ENCODE peak calls at places on chromosomes 13 and 19, in five cellular contexts. T, Z, C, Y and A are unnamed samples.

GRCh38 chr19:30682576-30683536 is 310.7 kb downstream of the ZNF536 start:
- DNase-seq in T (peak; percentile 88), Y (peak; percentile 35), C (peak; percentile 82), Z (no peak), A (peak; percentile 82)

GRCh38 chr13:33111414-33112110 is 95.3 kb downstream of the KL start:
- DNase-seq in T (no peak), C (no peak), Y (peak; percentile 82), Z (no peak), A (no peak)

GRCh38 chr13:112965573-112966115 is 3.4 kb upstream of the MCF2L start:
- DNase-seq in Z (no peak), T (no peak), Y (no peak), C (no peak), A (no peak)

GRCh38 chr19:1063030-1063908 is 3.7 kb upstream of the ARHGAP45 start:
- DNase-seq in Z (no peak), Y (no peak), C (peak; percentile 77), T (peak; percentile 64), A (no peak)

GRCh38 chr13:98984118-98984517 is 6.3 kb upstream of the DOCK9 start:
- DNase-seq in C (no peak), Z (no peak), Y (peak; percentile 32), T (no peak), A (no peak)

GRCh38 chr13:39603424-39603947 is 493 bp upstream of the LHFPL6 start:
- DNase-seq in C (no peak), Y (no peak), Z (no peak), T (peak; percentile 25), A (no peak)

GRCh38 chr19:29017788-29018187 is 195.2 kb downstream of the UQCRFS1 start:
- DNase-seq in Y (no peak), C (no peak), Z (no peak), T (no peak), A (no peak)

GRCh38 chr13:20401958-20402856 is 123.5 kb downstream of the CRYL1 start:
- DNase-seq in C (no peak), Z (no peak), Y (no peak), T (no peak), A (no peak)

GRCh38 chr13:59463023-59463422 is 700.7 kb downstream of the DIAPH3 start:
- DNase-seq in Z (no peak), T (peak; percentile 57), Y (no peak), C (no peak), A (no peak)

GRCh38 chr19:38596057-38596981 is 21.4 kb downstream of the MAP4K1 start:
- DNase-seq in T (peak; percentile 88), C (peak; percentile 97), Z (no peak), Y (peak; percentile 20), A (peak; percentile 87)

GRCh38 chr19:36141039-36141914 is 1.4 kb downstream of the CAPNS1 start:
- DNase-seq in C (peak; percentile 89), Y (peak; percentile 73), Z (peak; percentile 53), T (peak; percentile 93), A (peak; percentile 99)

GRCh38 chr19:36139120-36139472 is 770 bp upstream of the CAPNS1 start:
- DNase-seq in T (no peak), Y (peak; percentile 32), C (no peak), Z (no peak), A (no peak)

GRCh38 chr19:36142046-36142445 is 2.2 kb downstream of the CAPNS1 start:
- DNase-seq in T (no peak), C (no peak), Y (no peak), Z (no peak), A (no peak)

GRCh38 chr19:36140289-36141038 is 598 bp downstream of the CAPNS1 start:
- DNase-seq in Y (peak; percentile 53), T (peak; percentile 88), C (peak; percentile 59), Z (no peak), A (no peak)

GRCh38 chr19:36139473-36140288 is at the start of gene CAPNS1:
- DNase-seq in C (peak; percentile 95), T (peak; percentile 98), Y (peak; percentile 88), Z (peak; percentile 88), A (peak; percentile 91)
- TF ChIP-seq EP300 in C (no peak), T (peak; percentile 11), Y (no peak), Z (peak; percentile 36), A (peak; percentile 16)

GRCh38 chr19:10812902-10813404 is 23.1 kb downstream of the TMED1 start:
- DNase-seq in Z (no peak), Y (no peak), C (peak; percentile 80), T (no peak), A (no peak)
- H3K9ac ChIP-seq in Z (no peak overlapping the region), Y (no peak overlapping the region), C (peak overlapping the region; percentile 83), T (peak overlapping the region; percentile 36), A (no peak overlapping the region)

GRCh38 chr13:96749825-96750224 is 244.5 kb downstream of the OXGR1 start:
- DNase-seq in C (no peak), Y (no peak), T (no peak), Z (no peak), A (no peak)
- TF ChIP-seq EP300 in C (no peak), Y (no peak), T (no peak), Z (no peak), A (no peak)

DNA sequence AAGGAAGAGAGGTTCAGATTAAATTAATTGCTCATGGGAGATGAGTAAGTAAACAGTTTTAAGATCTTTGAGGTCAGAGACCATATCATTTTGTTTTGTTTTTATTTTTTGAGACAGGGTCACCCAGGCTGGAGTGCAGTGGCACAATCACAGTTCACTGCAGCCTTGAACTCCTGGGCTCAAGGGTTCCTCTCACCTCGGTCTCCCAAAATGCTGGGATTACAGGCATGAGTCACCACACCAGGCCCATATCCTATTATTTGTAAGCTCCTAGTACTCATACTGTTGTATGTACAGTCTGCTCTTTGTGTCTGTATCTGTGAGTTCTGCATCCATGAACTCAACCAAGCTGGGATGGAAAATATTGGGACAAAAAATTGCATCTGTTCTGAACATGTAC is 6.0 kb upstream of the RASL11A start:
- DNase-seq in Z (no peak), T (no peak), C (no peak), Y (no peak), A (no peak)
- H3K9ac ChIP-seq in Z (no peak overlapping the region), T (no peak overlapping the region), C (no peak overlapping the region), Y (no peak overlapping the region), A (no peak overlapping the region)

DNA sequence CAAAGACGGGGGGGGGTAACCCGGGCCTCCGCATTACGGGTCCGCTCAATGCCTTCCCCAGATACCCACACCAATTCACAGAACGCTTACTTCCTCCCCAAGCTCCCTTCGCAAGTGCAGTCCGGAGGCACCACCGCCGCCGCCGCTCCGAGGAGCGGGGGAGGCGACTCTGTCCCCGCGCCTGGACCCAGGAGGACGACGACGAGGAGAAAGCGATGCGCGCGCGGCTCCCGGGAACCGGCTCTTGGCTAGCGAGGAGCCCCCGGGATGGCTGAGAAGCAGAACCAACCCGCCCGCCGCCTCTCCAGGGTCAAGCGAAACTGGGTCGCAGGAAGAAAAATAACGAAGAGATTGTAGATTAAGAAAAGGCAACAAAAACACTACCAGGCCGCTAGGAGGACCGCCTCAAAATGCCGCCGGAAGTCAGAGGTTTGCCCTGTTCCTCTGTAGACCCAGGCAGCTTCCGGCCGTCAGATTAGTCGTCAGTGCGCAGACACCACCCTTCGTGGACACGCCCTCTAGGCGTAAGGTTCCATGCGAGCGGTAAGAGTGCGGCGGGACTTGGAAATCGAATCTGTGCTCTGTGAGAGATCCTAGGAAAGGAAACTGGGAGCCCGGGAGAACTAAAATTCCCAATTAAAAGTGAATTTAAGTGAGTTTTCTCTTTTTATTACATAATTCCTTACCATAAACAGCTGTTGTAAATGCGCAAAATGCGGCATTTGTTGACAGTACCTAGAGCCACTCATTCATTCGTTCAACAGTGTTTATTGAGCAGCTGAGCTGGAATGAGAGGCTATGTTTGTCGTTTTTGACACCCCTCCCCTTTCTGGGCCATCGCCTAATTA is at the start of gene ZC3H13:
- DNase-seq in Y (peak; percentile 94), T (peak; percentile 90), C (peak; percentile 81), Z (peak; percentile 69), A (peak; percentile 84)
- TF ChIP-seq EP300 in Y (no peak), T (no peak), C (peak; percentile 16), Z (no peak), A (peak; percentile 76)

GRCh38 chr19:50414850-50415660 is 3.7 kb upstream of the SPIB start:
- DNase-seq in C (peak; percentile 87), T (peak; percentile 92), Z (no peak), Y (peak; percentile 33), A (peak; percentile 79)
- H3K9ac ChIP-seq in C (peak overlapping the region; percentile 88), T (no peak overlapping the region), Z (peak overlapping the region; percentile 61), Y (no peak overlapping the region), A (no peak overlapping the region)

DNA sequence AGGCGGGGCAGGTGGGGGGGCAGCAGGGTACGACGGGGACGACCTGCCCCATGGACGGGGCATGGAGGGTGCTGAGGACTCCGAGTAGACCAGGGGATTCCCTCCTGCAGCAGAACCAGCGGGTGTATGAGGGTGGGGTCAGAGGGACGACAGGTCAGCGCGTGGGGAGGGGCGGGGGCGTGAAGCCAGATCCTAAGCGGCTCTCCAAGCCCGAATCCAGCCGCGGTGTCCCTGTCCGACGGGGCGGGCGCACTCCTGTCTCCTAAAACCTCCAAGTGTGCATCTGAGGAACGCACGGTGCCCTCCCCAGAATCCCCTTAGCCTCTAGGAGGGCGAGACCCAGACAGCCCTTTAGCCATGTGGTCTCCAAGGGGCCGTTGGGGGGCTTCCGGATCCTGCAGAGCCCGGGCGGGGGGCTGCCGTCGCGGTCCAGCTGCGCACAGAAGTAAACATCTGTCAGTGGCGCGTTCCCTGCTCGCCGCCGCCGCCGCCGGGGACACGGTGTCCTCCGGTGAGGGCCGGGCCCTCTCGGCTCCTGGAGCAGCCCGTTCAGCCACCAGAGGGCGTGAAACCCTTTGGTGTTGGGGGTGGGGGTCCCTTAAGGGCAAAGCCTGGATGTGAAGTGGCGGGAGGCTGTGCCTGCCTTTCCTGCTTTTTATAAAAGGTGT is 732 bp downstream of the NRTN start:
- DNase-seq in T (peak; percentile 91), Z (no peak), Y (peak; percentile 65), C (peak; percentile 86), A (peak; percentile 94)
- TF ChIP-seq EP300 in T (no peak), Z (no peak), Y (no peak), C (no peak), A (no peak)

GRCh38 chr13:105965910-105966309 is 569.6 kb downstream of the EFNB2 start:
- DNase-seq in C (no peak), T (no peak), Z (no peak), Y (no peak), A (no peak)

GRCh38 chr13:105957769-105958438 is 577.6 kb downstream of the EFNB2 start:
- DNase-seq in T (no peak), Y (no peak), Z (no peak), C (no peak), A (no peak)

GRCh38 chr13:105962080-105962479 is 573.4 kb downstream of the EFNB2 start:
- DNase-seq in C (no peak), Z (no peak), T (no peak), Y (no peak), A (no peak)

GRCh38 chr13:105960326-105960725 is 575.1 kb downstream of the EFNB2 start:
- DNase-seq in C (no peak), Y (no peak), Z (no peak), T (no peak), A (no peak)

DNA sequence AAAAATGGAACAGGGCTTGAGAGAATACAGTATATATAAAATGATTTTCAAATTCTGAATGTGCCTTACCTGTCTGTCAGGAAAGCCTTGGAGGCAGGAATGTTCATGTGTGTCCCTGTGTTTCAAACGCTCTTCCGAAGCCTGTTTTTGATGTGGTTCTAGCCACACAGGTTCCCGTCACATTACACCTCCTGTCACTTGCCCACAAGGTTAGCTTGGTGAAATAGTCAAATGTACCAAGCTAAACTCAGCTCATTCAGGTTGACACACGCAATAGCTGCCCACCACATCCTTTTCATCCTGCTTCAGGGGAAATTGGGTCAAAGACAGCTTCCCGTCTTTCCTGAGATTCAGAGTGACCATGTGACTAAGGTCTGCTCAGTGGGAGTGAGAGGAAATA is 574.0 kb downstream of the EFNB2 start:
- DNase-seq in Z (no peak), Y (no peak), C (no peak), T (no peak), A (no peak)
- H3K9ac ChIP-seq in Z (no peak overlapping the region), Y (no peak overlapping the region), C (no peak overlapping the region), T (no peak overlapping the region), A (no peak overlapping the region)

GRCh38 chr19:11106477-11106876 is 17.2 kb downstream of the LDLR start:
- DNase-seq in Y (no peak), Z (no peak), C (no peak), T (peak; percentile 87), A (no peak)
- TF ChIP-seq EP300 in Y (no peak), Z (no peak), C (no peak), T (no peak), A (no peak)